ENCODE peak calls at places on chromosomes 11 and 22, in eight cellular contexts. O is stimulated activated CD4-positive, alpha-beta T cell treated with anti-CD3 and anti-CD28 coated beads, TNF-alpha, amount 100 ng/mL, for 1 hour; I is stimulated activated CD8-positive, alpha-beta memory T cell treated with anti-CD3 and anti-CD28 coated beads, Interleukin-2, amount 100 ng/mL, for 1 hour; F is CD8-positive, alpha-beta T cell; U is NCI-H446 treated with DMSO at 0.1 percent for 48 hours; X is sigmoid colon; P is NCI-H510A; T is choroid plexus epithelial cell. E is an unnamed sample.

GRCh38 chr11:37613031-37613430 is 1015.0 kb upstream of the RAG2 start:
- DNase-seq in O (no peak), I (no peak), F (no peak), U (no peak), X (no peak), P (no peak), T (no peak), E (no peak)

GRCh38 chr22:27774200-27774599 is 27.4 kb downstream of the MN1 start:
- DNase-seq in O (no peak), I (no peak), F (no peak), U (no peak), X (no peak), P (no peak), T (no peak), E (no peak)

GRCh38 chr11:36101466-36101865 is 157.6 kb downstream of the LDLRAD3 start:
- DNase-seq in O (no peak), I (no peak), F (no peak), U (no peak), X (no peak), P (no peak), T (no peak), E (no peak)

GRCh38 chr11:28767574-28767973 is 659.4 kb downstream of the METTL15 start:
- DNase-seq in O (no peak), I (no peak), F (no peak), U (no peak), X (no peak), P (no peak), T (no peak), E (no peak)

GRCh38 chr22:50294319-50294656 is 13.2 kb downstream of the PLXNB2 start:
- DNase-seq in O (no peak), I (no peak), F (no peak), U (no peak), X (no peak), P (no peak), T (no peak), E (no peak)

GRCh38 chr11:119424775-119425174 is 1.8 kb upstream of the THY1 start:
- DNase-seq in O (no peak), I (no peak), F (no peak), U (no peak), X (no peak), P (no peak), T (no peak), E (no peak)

GRCh38 chr11:66443602-66444001 is 5.0 kb upstream of the MRPL11 start:
- DNase-seq in O (no peak), I (no peak), F (no peak), U (no peak), X (no peak), P (no peak), T (peak), E (no peak)

GRCh38 chr22:37535159-37535558 is 15.9 kb upstream of the CARD10 start:
- DNase-seq in O (no peak), I (no peak), F (no peak), U (no peak), X (no peak), P (no peak), T (no peak), E (no peak)

GRCh38 chr11:46102843-46103242 is 18.4 kb downstream of the PHF21A start:
- DNase-seq in O (no peak), I (no peak), F (no peak), U (no peak), X (no peak), P (no peak), T (peak), E (no peak)

GRCh38 chr11:35791088-35791958 is 128.7 kb downstream of the TRIM44 start:
- DNase-seq in O (no peak), I (no peak), F (no peak), U (peak), X (no peak), P (peak), T (peak), E (no peak)